ENCODE peak calls at places on chromosomes 12 and 14, in five cellular contexts. S is natural killer cell; J is GM12878; E is psoas muscle; N is CD4-positive, alpha-beta T cell. D is an unnamed sample.

GRCh38 chr14:69315302-69315701 is 55.3 kb downstream of the GALNT16 start:
- ATAC-seq in J (no peak), N (no peak), E (no peak), S (no peak), D (no peak)

GRCh38 chr14:101040538-101041442 is 137.3 kb upstream of the RTL1 start:
- ATAC-seq in J (no peak), E (no peak), S (no peak), N (no peak), D (no peak)

GRCh38 chr14:74934476-74935339 is 11.6 kb upstream of the RPS6KL1 start:
- ATAC-seq in S (no peak), E (peak), J (peak), N (no peak), D (no peak)

GRCh38 chr12:89236237-89236636 is 116.1 kb downstream of the DUSP6 start:
- ATAC-seq in N (no peak), J (no peak), S (no peak), E (no peak), D (no peak)

GRCh38 chr12:111991946-111992345 is 21.0 kb downstream of the TMEM116 start:
- ATAC-seq in J (no peak), E (no peak), S (no peak), N (no peak), D (no peak)

GRCh38 chr12:30975581-30975980 is 49.0 kb downstream of the TSPAN11 start:
- ATAC-seq in N (no peak), E (no peak), S (no peak), J (no peak), D (no peak)

GRCh38 chr12:109764123-109764522 is 50.5 kb downstream of the FAM222A start:
- ATAC-seq in N (no peak), S (no peak), E (no peak), J (no peak), D (no peak)

GRCh38 chr14:90903101-90903500 is 86.9 kb upstream of the TTC7B start:
- ATAC-seq in N (peak), S (peak), E (peak), J (peak), D (peak)

GRCh38 chr14:95293474-95293873 is 26.2 kb downstream of the CLMN start:
- ATAC-seq in S (no peak), J (no peak), N (no peak), E (no peak), D (no peak)

GRCh38 chr12:10614056-10614370 is 604 bp upstream of the MAGOHB start:
- ATAC-seq in N (no peak), J (no peak), E (no peak), S (no peak), D (no peak)

GRCh38 chr14:32078030-32078793 is 1.1 kb downstream of the ARHGAP5 start:
- ATAC-seq in N (peak), J (peak), S (no peak), E (no peak), D (no peak)

GRCh38 chr12:86264451-86265328 is 8.5 kb upstream of the MGAT4C start:
- ATAC-seq in E (no peak), S (no peak), J (no peak), N (no peak), D (peak)

GRCh38 chr14:101774006-101774755 is 12.7 kb downstream of the PPP2R5C start:
- ATAC-seq in N (no peak), E (no peak), J (no peak), S (no peak), D (peak)

GRCh38 chr12:8695116-8695515 is 2.7 kb upstream of the RIMKLB start:
- ATAC-seq in S (no peak), N (no peak), J (no peak), E (no peak), D (no peak)

GRCh38 chr14:58464652-58465051 is 37.1 kb downstream of the KIAA0586 start:
- ATAC-seq in J (no peak), S (no peak), E (no peak), N (no peak), D (no peak)

GRCh38 chr12:44510510-44510909 is 365.6 kb downstream of the NELL2 start:
- ATAC-seq in E (no peak), J (peak), S (no peak), N (no peak), D (no peak)

GRCh38 chr12:98352835-98353234 is 162.6 kb upstream of the TMPO start:
- ATAC-seq in J (peak), N (no peak), E (no peak), S (no peak), D (no peak)

GRCh38 chr12:121801601-121802484 is 2.0 kb upstream of the SETD1B start:
- ATAC-seq in N (peak), E (no peak), J (no peak), S (no peak), D (no peak)

GRCh38 chr14:63470877-63471565 is 72.2 kb downstream of the PPP2R5E start:
- ATAC-seq in E (peak), J (peak), S (peak), N (peak), D (peak)

GRCh38 chr14:31484754-31485153 is 3.1 kb downstream of the GPR33 start:
- ATAC-seq in N (no peak), E (no peak), S (no peak), J (no peak), D (peak)